ENCODE peak calls at places on chromosome 5, in four cellular contexts. Q is PC-3, M is osteocyte, I is neural progenitor cell. L is an unnamed sample.
A peak's percentile ranks its signal among the peaks of the same experiment; 100 is the strongest.

GRCh38 chr5:125786021-125786420 is 637.2 kb upstream of the GRAMD2B start:
- DNase-seq in I (no peak), M (no peak), Q (no peak), L (no peak)

GRCh38 chr5:96517294-96517693 is 84.2 kb upstream of the PCSK1 start:
- DNase-seq in Q (no peak), M (no peak), I (no peak), L (no peak)

GRCh38 chr5:38426493-38426892 is 130.0 kb downstream of the LIFR start:
- DNase-seq in I (no peak), M (no peak), Q (peak; percentile 36), L (no peak)

GRCh38 chr5:175597718-175598117 is 60.2 kb upstream of the HRH2 start:
- DNase-seq in M (no peak), I (no peak), Q (no peak), L (no peak)

GRCh38 chr5:111241696-111242095 is 17.5 kb downstream of the CAMK4 start:
- DNase-seq in I (no peak), M (no peak), Q (no peak), L (no peak)

GRCh38 chr5:10288600-10289213 is 19.0 kb downstream of the CMBL start:
- DNase-seq in I (no peak), M (no peak), Q (peak; percentile 43), L (no peak)

GRCh38 chr5:151150484-151151262 is 6.9 kb downstream of the ANXA6 start:
- DNase-seq in I (peak; percentile 33), M (no peak), Q (no peak), L (peak; percentile 83)

GRCh38 chr5:78503958-78504357 is 143.5 kb downstream of the SCAMP1 start:
- DNase-seq in M (no peak), I (no peak), Q (no peak), L (no peak)

GRCh38 chr5:132362086-132362485 is 7.4 kb upstream of the SLC22A5 start:
- DNase-seq in Q (no peak), I (no peak), M (no peak), L (no peak)

GRCh38 chr5:147160923-147161663 is 73.7 kb upstream of the STK32A start:
- DNase-seq in I (no peak), Q (no peak), M (no peak), L (no peak)